ENCODE peak calls at places on chromosome 11, in ten cellular contexts. Z is right lobe of liver, C is GM12878, Y is IMR-90, N is HCT116, L is gastrocnemius medialis, H is A549, W is HepG2, B is K562, M is upper lobe of left lung. R is an unnamed sample.

GRCh38 chr11:128389461-128389976 is 197.8 kb downstream of the ETS1 start:
- ATAC-seq in Z (no peak), C (no peak), Y (no peak), N (no peak), L (no peak), H (no peak), W (no peak), B (no peak), M (no peak), R (no peak)

GRCh38 chr11:88050247-88050646 is 125.0 kb downstream of the RAB38 start:
- ATAC-seq in Z (no peak), C (no peak), Y (no peak), N (no peak), L (no peak), H (no peak), W (no peak), B (no peak), M (no peak), R (no peak)

GRCh38 chr11:116871248-116871647 is 33.8 kb upstream of the APOA1 start:
- ATAC-seq in Z (no peak), C (no peak), Y (peak; percentile 94), N (no peak), L (no peak), H (no peak), W (no peak), B (no peak), M (no peak), R (no peak)

GRCh38 chr11:1113405-1114201 is 38.9 kb downstream of the MUC2 start:
- ATAC-seq in Z (no peak), C (no peak), Y (no peak), N (no peak), L (no peak), H (peak; percentile 28), W (peak; percentile 10), B (peak; percentile 51), M (no peak), R (no peak)

GRCh38 chr11:60204922-60205321 is 22.0 kb upstream of the MS4A6A start:
- ATAC-seq in Z (no peak), C (peak; percentile 72), Y (no peak), N (no peak), L (no peak), H (no peak), W (no peak), B (no peak), M (no peak), R (no peak)

GRCh38 chr11:44780940-44781631 is 54.3 kb downstream of the TSPAN18 start:
- ATAC-seq in Z (peak; percentile 75), C (no peak), Y (peak; percentile 96), N (no peak), L (no peak), H (no peak), W (no peak), B (peak; percentile 95), M (no peak), R (peak; percentile 16)

GRCh38 chr11:61145228-61146005 is 15.8 kb downstream of the VPS37C start:
- ATAC-seq in Z (no peak), C (no peak), Y (no peak), N (no peak), L (no peak), H (no peak), W (no peak), B (no peak), M (no peak), R (no peak)

GRCh38 chr11:23923357-23923756 is 573.5 kb upstream of the LUZP2 start:
- ATAC-seq in Z (no peak), C (no peak), Y (no peak), N (no peak), L (no peak), H (no peak), W (no peak), B (no peak), M (no peak), R (no peak)

GRCh38 chr11:64007629-64008282 is 21.5 kb downstream of the OTUB1 start:
- ATAC-seq in Z (peak; percentile 98), C (peak; percentile 61), Y (peak; percentile 77), N (peak; percentile 84), L (peak; percentile 84), H (peak; percentile 67), W (peak; percentile 90), B (peak; percentile 97), M (peak; percentile 85), R (peak; percentile 81)

GRCh38 chr11:116901211-116901610 is 63.8 kb upstream of the APOA1 start:
- ATAC-seq in Z (no peak), C (no peak), Y (no peak), N (no peak), L (peak; percentile 99), H (no peak), W (no peak), B (no peak), M (no peak), R (no peak)

GRCh38 chr11:3809624-3809928 is 1.2 kb downstream of the PGAP2 start:
- ATAC-seq in Z (no peak), C (no peak), Y (no peak), N (no peak), L (no peak), H (no peak), W (no peak), B (no peak), M (no peak), R (no peak)

GRCh38 chr11:117428856-117429229 is 101.2 kb downstream of the CEP164 start:
- ATAC-seq in Z (no peak), C (no peak), Y (no peak), N (no peak), L (no peak), H (no peak), W (no peak), B (peak; percentile 71), M (no peak), R (no peak)

GRCh38 chr11:46686886-46687810 is 13.3 kb downstream of the ARHGAP1 start:
- ATAC-seq in Z (no peak), C (no peak), Y (peak; percentile 85), N (no peak), L (no peak), H (no peak), W (no peak), B (no peak), M (peak; percentile 67), R (peak; percentile 60)

GRCh38 chr11:57313788-57314135 is 11.0 kb downstream of the TNKS1BP1 start:
- ATAC-seq in Z (no peak), C (no peak), Y (no peak), N (no peak), L (no peak), H (no peak), W (no peak), B (no peak), M (no peak), R (no peak)

GRCh38 chr11:112304914-112305313 is 44.3 kb upstream of the PLET1 start:
- ATAC-seq in Z (no peak), C (no peak), Y (no peak), N (no peak), L (no peak), H (no peak), W (no peak), B (no peak), M (peak; percentile 44), R (no peak)

GRCh38 chr11:44680982-44681597 is 45.7 kb upstream of the TSPAN18 start:
- ATAC-seq in Z (no peak), C (no peak), Y (no peak), N (peak; percentile 89), L (no peak), H (no peak), W (no peak), B (no peak), M (no peak), R (no peak)

GRCh38 chr11:9803685-9804413 is 140.0 kb downstream of the SWAP70 start:
- ATAC-seq in Z (no peak), C (no peak), Y (no peak), N (no peak), L (no peak), H (no peak), W (no peak), B (no peak), M (no peak), R (no peak)

GRCh38 chr11:17257200-17257599 is 19.3 kb upstream of the NUCB2 start:
- ATAC-seq in Z (no peak), C (no peak), Y (peak; percentile 35), N (no peak), L (no peak), H (peak; percentile 79), W (no peak), B (peak; percentile 26), M (no peak), R (no peak)

GRCh38 chr11:79285756-79286155 is 155.1 kb downstream of the TENM4 start:
- ATAC-seq in Z (no peak), C (no peak), Y (no peak), N (no peak), L (no peak), H (no peak), W (no peak), B (no peak), M (no peak), R (no peak)
- TF ChIP-seq POLR2A in Z (no peak), C (no peak), Y (no peak), N (no peak), L (no peak), H (no peak), W (no peak), B (no peak), M (no peak), R (no peak)

GRCh38 chr11:77039491-77040400 is 5.5 kb downstream of the B3GNT6 start:
- ATAC-seq in Z (peak; percentile 50), C (peak; percentile 20), Y (peak; percentile 66), N (no peak), L (no peak), H (peak; percentile 20), W (no peak), B (no peak), M (no peak), R (peak; percentile 48)
- TF ChIP-seq CTCF in Z (no peak), C (peak; percentile 41), Y (peak; percentile 50), N (no peak), L (no peak), H (peak; percentile 31), W (peak; percentile 63), B (no peak), M (peak; percentile 23), R (no peak)

DNA sequence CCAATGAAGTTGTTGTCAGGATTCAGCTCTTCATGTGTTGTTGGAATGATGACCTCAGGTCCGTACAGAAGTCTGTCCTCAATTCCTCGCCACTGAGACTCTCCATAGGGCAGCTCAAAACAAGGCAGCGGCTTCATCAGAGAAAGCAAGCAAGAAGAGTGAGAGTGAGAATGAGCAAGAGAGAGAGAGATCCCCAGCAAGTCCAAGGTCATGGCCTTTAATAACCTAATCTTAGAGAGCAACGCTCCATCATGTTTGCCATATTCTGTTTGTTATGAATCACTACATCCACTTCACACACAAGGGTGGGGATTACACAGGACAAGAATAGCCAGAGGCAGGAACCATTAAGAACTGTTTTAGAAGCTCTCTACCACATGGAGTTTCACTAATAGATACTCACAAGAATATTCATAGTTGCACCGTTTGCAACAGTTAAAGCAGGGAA is 23.3 kb upstream of the MMP7 start:
- ATAC-seq in Z (no peak), C (peak; percentile 85), Y (no peak), N (no peak), L (no peak), H (peak; percentile 64), W (peak; percentile 63), B (no peak), M (peak; percentile 63), R (no peak)
- TF ChIP-seq POLR2A in Z (no peak), C (no peak), Y (no peak), N (no peak), L (no peak), H (no peak), W (no peak), B (no peak), M (no peak), R (no peak)

GRCh38 chr11:12480401-12480800 is 103.0 kb downstream of the PARVA start:
- ATAC-seq in Z (no peak), C (no peak), Y (no peak), N (no peak), L (no peak), H (no peak), W (no peak), B (no peak), M (no peak), R (no peak)
- TF ChIP-seq CTCF in Z (no peak), C (no peak), Y (no peak), N (no peak), L (no peak), H (no peak), W (no peak), B (no peak), M (no peak), R (no peak)